ENCODE peak calls at places on chromosome 2, in eight cellular contexts. One of them, this sample, is unnamed.

GRCh38 chr2:171957061-171957460 is 34.8 kb downstream of the HAT1 start:
- DNase-seq in cardiac muscle cell: peak; percentile 3
- DNase-seq in mucosa of gallbladder: no peak
- DNase-seq in left colon: peak; percentile 7
- DNase-seq in NCI-H510A: no peak
- DNase-seq in anterior cingulate cortex: no peak
- DNase-seq in skeletal muscle cell: no peak
- DNase-seq in NCI-H1436: no peak
- DNase-seq in this sample: no peak

GRCh38 chr2:26584656-26585055 is 56.5 kb downstream of the CIB4 start:
- DNase-seq in left colon: no peak
- DNase-seq in anterior cingulate cortex: no peak
- DNase-seq in NCI-H1436: no peak
- DNase-seq in cardiac muscle cell: no peak
- DNase-seq in skeletal muscle cell: no peak
- DNase-seq in NCI-H510A: no peak
- DNase-seq in mucosa of gallbladder: no peak
- DNase-seq in this sample: no peak

GRCh38 chr2:192544371-192544955 is 349.7 kb upstream of the TMEFF2 start:
- DNase-seq in cardiac muscle cell: peak; percentile 46
- DNase-seq in NCI-H510A: no peak
- DNase-seq in left colon: no peak
- DNase-seq in skeletal muscle cell: no peak
- DNase-seq in NCI-H1436: no peak
- DNase-seq in anterior cingulate cortex: no peak
- DNase-seq in mucosa of gallbladder: no peak
- DNase-seq in this sample: no peak

GRCh38 chr2:102480273-102480672 is 7.2 kb downstream of the SLC9A4 start:
- DNase-seq in left colon: no peak
- DNase-seq in skeletal muscle cell: no peak
- DNase-seq in anterior cingulate cortex: no peak
- DNase-seq in NCI-H510A: no peak
- DNase-seq in mucosa of gallbladder: no peak
- DNase-seq in cardiac muscle cell: no peak
- DNase-seq in NCI-H1436: no peak
- DNase-seq in this sample: no peak

GRCh38 chr2:204545861-204546773 is 842 bp downstream of the PARD3B start:
- DNase-seq in anterior cingulate cortex: no peak
- DNase-seq in NCI-H1436: peak; percentile 58
- DNase-seq in mucosa of gallbladder: no peak
- DNase-seq in skeletal muscle cell: no peak
- DNase-seq in cardiac muscle cell: no peak
- DNase-seq in left colon: peak; percentile 70
- DNase-seq in NCI-H510A: peak; percentile 30
- DNase-seq in this sample: no peak

GRCh38 chr2:218979846-218980738 is 4.9 kb downstream of the FEV start:
- DNase-seq in NCI-H1436: peak; percentile 84
- DNase-seq in left colon: peak; percentile 90
- DNase-seq in cardiac muscle cell: peak; percentile 87
- DNase-seq in skeletal muscle cell: no peak
- DNase-seq in NCI-H510A: peak; percentile 53
- DNase-seq in mucosa of gallbladder: peak; percentile 74
- DNase-seq in anterior cingulate cortex: no peak
- DNase-seq in this sample: peak; percentile 79

GRCh38 chr2:28360742-28361293 is 31.8 kb upstream of the FOSL2 start:
- DNase-seq in mucosa of gallbladder: no peak
- DNase-seq in NCI-H510A: no peak
- DNase-seq in left colon: no peak
- DNase-seq in NCI-H1436: no peak
- DNase-seq in cardiac muscle cell: peak; percentile 65
- DNase-seq in anterior cingulate cortex: no peak
- DNase-seq in skeletal muscle cell: peak; percentile 68
- DNase-seq in this sample: no peak

GRCh38 chr2:190534310-190535118 is at the start of gene NEMP2:
- DNase-seq in anterior cingulate cortex: no peak
- DNase-seq in left colon: peak; percentile 90
- DNase-seq in skeletal muscle cell: no peak
- DNase-seq in NCI-H1436: peak; percentile 75
- DNase-seq in mucosa of gallbladder: peak; percentile 58
- DNase-seq in NCI-H510A: peak; percentile 90
- DNase-seq in cardiac muscle cell: peak; percentile 80
- DNase-seq in this sample: peak; percentile 69

GRCh38 chr2:58965602-58966001 is 724.5 kb upstream of the FANCL start:
- DNase-seq in mucosa of gallbladder: no peak
- DNase-seq in NCI-H1436: no peak
- DNase-seq in anterior cingulate cortex: no peak
- DNase-seq in skeletal muscle cell: no peak
- DNase-seq in cardiac muscle cell: no peak
- DNase-seq in NCI-H510A: no peak
- DNase-seq in left colon: no peak
- DNase-seq in this sample: no peak

GRCh38 chr2:38146917-38147307 is 71.0 kb upstream of the CYP1B1 start:
- DNase-seq in cardiac muscle cell: peak; percentile 95
- DNase-seq in NCI-H510A: no peak
- DNase-seq in NCI-H1436: no peak
- DNase-seq in anterior cingulate cortex: no peak
- DNase-seq in mucosa of gallbladder: peak; percentile 27
- DNase-seq in skeletal muscle cell: peak; percentile 97
- DNase-seq in left colon: no peak
- DNase-seq in this sample: no peak

GRCh38 chr2:139600166-139600565 is 820.0 kb upstream of the NXPH2 start:
- DNase-seq in cardiac muscle cell: no peak
- DNase-seq in left colon: no peak
- DNase-seq in skeletal muscle cell: no peak
- DNase-seq in mucosa of gallbladder: no peak
- DNase-seq in NCI-H1436: no peak
- DNase-seq in anterior cingulate cortex: no peak
- DNase-seq in NCI-H510A: no peak
- DNase-seq in this sample: no peak

GRCh38 chr2:25521665-25522387 is 151.6 kb downstream of the DTNB start:
- DNase-seq in skeletal muscle cell: peak; percentile 26
- DNase-seq in NCI-H1436: peak; percentile 43
- DNase-seq in cardiac muscle cell: peak; percentile 91
- DNase-seq in NCI-H510A: peak; percentile 3
- DNase-seq in anterior cingulate cortex: no peak
- DNase-seq in left colon: no peak
- DNase-seq in mucosa of gallbladder: peak; percentile 47
- DNase-seq in this sample: no peak

GRCh38 chr2:146874260-146874658 is 970.6 kb upstream of the ACVR2A start:
- DNase-seq in left colon: peak; percentile 2
- DNase-seq in skeletal muscle cell: peak; percentile 15
- DNase-seq in mucosa of gallbladder: no peak
- DNase-seq in NCI-H510A: no peak
- DNase-seq in anterior cingulate cortex: no peak
- DNase-seq in cardiac muscle cell: peak; percentile 63
- DNase-seq in NCI-H1436: no peak
- DNase-seq in this sample: no peak

GRCh38 chr2:67486041-67486796 is 89.1 kb downstream of the ETAA1 start:
- DNase-seq in NCI-H510A: no peak
- DNase-seq in NCI-H1436: no peak
- DNase-seq in mucosa of gallbladder: peak; percentile 37
- DNase-seq in cardiac muscle cell: peak; percentile 44
- DNase-seq in skeletal muscle cell: no peak
- DNase-seq in left colon: no peak
- DNase-seq in anterior cingulate cortex: no peak
- DNase-seq in this sample: no peak

GRCh38 chr2:112542974-112543760 is 902 bp downstream of the POLR1B start:
- DNase-seq in NCI-H510A: no peak
- DNase-seq in skeletal muscle cell: no peak
- DNase-seq in mucosa of gallbladder: no peak
- DNase-seq in NCI-H1436: no peak
- DNase-seq in left colon: no peak
- DNase-seq in cardiac muscle cell: peak; percentile 6
- DNase-seq in anterior cingulate cortex: no peak
- DNase-seq in this sample: no peak

GRCh38 chr2:176171331-176172006 is 14.4 kb downstream of the HOXD3 start:
- DNase-seq in anterior cingulate cortex: no peak
- DNase-seq in cardiac muscle cell: no peak
- DNase-seq in skeletal muscle cell: no peak
- DNase-seq in NCI-H1436: no peak
- DNase-seq in left colon: peak; percentile 27
- DNase-seq in NCI-H510A: no peak
- DNase-seq in mucosa of gallbladder: no peak
- DNase-seq in this sample: no peak

GRCh38 chr2:118848381-118849225 is 1.2 kb upstream of the EN1 start:
- DNase-seq in mucosa of gallbladder: no peak
- DNase-seq in NCI-H1436: no peak
- DNase-seq in cardiac muscle cell: no peak
- DNase-seq in left colon: no peak
- DNase-seq in skeletal muscle cell: no peak
- DNase-seq in anterior cingulate cortex: no peak
- DNase-seq in NCI-H510A: no peak
- DNase-seq in this sample: no peak

GRCh38 chr2:193891021-193891420 is 1696.3 kb upstream of the TMEFF2 start:
- DNase-seq in NCI-H510A: no peak
- DNase-seq in cardiac muscle cell: no peak
- DNase-seq in skeletal muscle cell: no peak
- DNase-seq in mucosa of gallbladder: no peak
- DNase-seq in NCI-H1436: no peak
- DNase-seq in left colon: no peak
- DNase-seq in anterior cingulate cortex: no peak
- DNase-seq in this sample: no peak

GRCh38 chr2:69717902-69718301 is 24.0 kb upstream of the ANXA4 start:
- DNase-seq in NCI-H1436: no peak
- DNase-seq in mucosa of gallbladder: no peak
- DNase-seq in NCI-H510A: no peak
- DNase-seq in cardiac muscle cell: no peak
- DNase-seq in left colon: no peak
- DNase-seq in anterior cingulate cortex: no peak
- DNase-seq in skeletal muscle cell: no peak
- DNase-seq in this sample: no peak

GRCh38 chr2:222851956-222852617 is 8.7 kb upstream of the ACSL3 start:
- DNase-seq in skeletal muscle cell: no peak
- DNase-seq in anterior cingulate cortex: no peak
- DNase-seq in cardiac muscle cell: no peak
- DNase-seq in mucosa of gallbladder: no peak
- DNase-seq in NCI-H510A: no peak
- DNase-seq in NCI-H1436: no peak
- DNase-seq in left colon: no peak
- DNase-seq in this sample: no peak

GRCh38 chr2:138716183-138716582 is 64.0 kb downstream of the NXPH2 start:
- DNase-seq in mucosa of gallbladder: no peak
- DNase-seq in anterior cingulate cortex: no peak
- DNase-seq in skeletal muscle cell: no peak
- DNase-seq in cardiac muscle cell: no peak
- DNase-seq in NCI-H1436: no peak
- DNase-seq in NCI-H510A: no peak
- DNase-seq in left colon: no peak
- DNase-seq in this sample: no peak

GRCh38 chr2:128475427-128476211 is 157.0 kb upstream of the HS6ST1 start:
- DNase-seq in left colon: no peak
- DNase-seq in mucosa of gallbladder: peak; percentile 7
- DNase-seq in NCI-H510A: no peak
- DNase-seq in skeletal muscle cell: no peak
- DNase-seq in NCI-H1436: no peak
- DNase-seq in anterior cingulate cortex: no peak
- DNase-seq in cardiac muscle cell: no peak
- DNase-seq in this sample: no peak

GRCh38 chr2:120108049-120108448 is 95.2 kb downstream of the EPB41L5 start:
- DNase-seq in cardiac muscle cell: peak; percentile 84
- DNase-seq in left colon: peak; percentile 14
- DNase-seq in skeletal muscle cell: peak; percentile 74
- DNase-seq in NCI-H1436: no peak
- DNase-seq in anterior cingulate cortex: no peak
- DNase-seq in mucosa of gallbladder: peak; percentile 69
- DNase-seq in NCI-H510A: peak; percentile 6
- DNase-seq in this sample: no peak

GRCh38 chr2:189631849-189632248 is 29.4 kb upstream of the ASNSD1 start:
- DNase-seq in left colon: no peak
- DNase-seq in cardiac muscle cell: no peak
- DNase-seq in anterior cingulate cortex: no peak
- DNase-seq in mucosa of gallbladder: no peak
- DNase-seq in skeletal muscle cell: no peak
- DNase-seq in NCI-H510A: no peak
- DNase-seq in NCI-H1436: no peak
- DNase-seq in this sample: no peak

This sample was measured in hypothalamus.